ENCODE peak calls at places on chromosomes 13 and 19, in eight cellular contexts. H, N, Z, B, M, K, P and L are unnamed samples.

GRCh38 chr19:6453951-6454565 is 5.5 kb downstream of the SLC25A23 start:
- DNase-seq in N (no peak), B (no peak), P (no peak), K (no peak), H (no peak), M (no peak), Z (no peak), L (no peak)

GRCh38 chr19:55702131-55702627 is 27.2 kb downstream of the EPN1 start:
- DNase-seq in N (no peak), B (peak), K (no peak), P (no peak), H (no peak), Z (no peak), M (no peak), L (no peak)

GRCh38 chr13:48866204-48866603 is 109.5 kb upstream of the FNDC3A start:
- DNase-seq in M (no peak), N (no peak), B (no peak), Z (no peak), P (no peak), H (no peak), K (no peak), L (no peak)

GRCh38 chr19:4455742-4456565 is 1.6 kb downstream of the UBXN6 start:
- DNase-seq in N (no peak), Z (no peak), P (peak), B (peak), H (no peak), K (peak), M (peak), L (no peak)

GRCh38 chr13:52319876-52320275 is 86.1 kb downstream of the THSD1 start:
- DNase-seq in H (no peak), Z (no peak), P (peak), B (no peak), N (no peak), K (peak), M (no peak), L (no peak)

GRCh38 chr19:51448011-51448744 is 10.1 kb downstream of the SIGLEC8 start:
- DNase-seq in M (no peak), H (peak), N (no peak), P (no peak), Z (no peak), K (no peak), B (no peak), L (no peak)

GRCh38 chr19:38252935-38253691 is 3.1 kb downstream of the PPP1R14A start:
- DNase-seq in M (peak), K (no peak), P (no peak), B (no peak), H (no peak), N (no peak), Z (no peak), L (peak)

GRCh38 chr13:66477816-66478215 is 752.3 kb downstream of the PCDH9 start:
- DNase-seq in B (no peak), N (no peak), M (no peak), P (no peak), H (no peak), K (no peak), Z (no peak), L (no peak)

GRCh38 chr19:17757125-17757524 is 5.8 kb downstream of the FCHO1 start:
- DNase-seq in H (no peak), K (peak), Z (no peak), M (peak), N (no peak), B (no peak), P (peak), L (peak)

GRCh38 chr13:49810825-49811526 is 18.5 kb upstream of the KPNA3 start:
- DNase-seq in P (peak), K (peak), N (no peak), B (no peak), H (no peak), Z (no peak), M (no peak), L (no peak)

GRCh38 chr19:30897034-30897433 is 452.2 kb downstream of the TSHZ3 start:
- DNase-seq in Z (no peak), H (no peak), N (no peak), P (no peak), K (no peak), M (no peak), B (no peak), L (no peak)

GRCh38 chr19:33133438-33134031 is 1.6 kb downstream of the WDR88 start:
- DNase-seq in Z (peak), P (no peak), B (no peak), M (no peak), H (no peak), N (no peak), K (no peak), L (no peak)

GRCh38 chr13:21638319-21639282 is 32.3 kb upstream of the FGF9 start:
- DNase-seq in M (no peak), K (peak), B (no peak), N (peak), H (peak), Z (no peak), P (peak), L (peak)

DNA sequence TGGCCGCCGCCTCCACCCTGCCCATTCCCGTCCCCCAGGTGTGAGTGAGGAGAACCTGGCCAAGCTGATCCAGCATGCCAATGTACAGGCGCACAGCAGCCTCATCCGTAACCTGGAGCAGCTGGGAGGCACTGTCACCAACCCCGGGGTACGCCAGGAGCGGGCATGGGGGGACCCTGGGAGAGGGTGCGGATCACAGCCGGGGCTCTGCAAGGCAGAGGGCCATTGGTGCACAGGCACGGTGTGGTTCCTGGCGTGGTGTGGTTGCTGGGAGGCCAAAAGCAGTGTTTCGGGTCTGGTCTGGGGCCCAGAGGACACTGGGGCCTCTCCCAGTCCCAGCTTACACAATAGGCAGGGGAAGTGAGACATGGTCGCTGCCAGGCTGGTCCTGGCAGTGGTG is 8.2 kb downstream of the STXBP2 start:
- DNase-seq in N (no peak), M (no peak), Z (no peak), P (no peak), B (no peak), K (no peak), H (no peak), L (no peak)
- H3K27ac ChIP-seq in N (no peak), M (no peak), Z (no peak), P (no peak), B (no peak), K (no peak), H (no peak), L (no peak)

GRCh38 chr13:44848956-44849748 is 140.1 kb downstream of the NUFIP1 start:
- DNase-seq in M (no peak), K (no peak), H (no peak), P (no peak), B (no peak), N (no peak), Z (no peak), L (no peak)
- H3K27ac ChIP-seq in M (peak), K (no peak), H (no peak), P (no peak), B (no peak), N (no peak), Z (no peak), L (peak)

GRCh38 chr13:46140044-46140443 is 35.2 kb upstream of the CPB2 start:
- DNase-seq in N (no peak), H (no peak), Z (no peak), K (no peak), B (no peak), M (no peak), P (no peak), L (no peak)

GRCh38 chr13:46146898-46147297 is 35.1 kb downstream of the LCP1 start:
- DNase-seq in B (no peak), N (no peak), H (no peak), M (no peak), Z (no peak), P (no peak), K (no peak), L (no peak)

GRCh38 chr13:46145950-46146349 is 36.0 kb downstream of the LCP1 start:
- DNase-seq in H (no peak), B (no peak), P (no peak), Z (no peak), K (no peak), N (no peak), M (no peak), L (no peak)

GRCh38 chr13:46143239-46143701 is 38.4 kb upstream of the CPB2 start:
- DNase-seq in H (no peak), N (no peak), Z (no peak), M (no peak), B (no peak), K (peak), P (no peak), L (no peak)

GRCh38 chr13:46142692-46143238 is 37.9 kb upstream of the CPB2 start:
- DNase-seq in H (no peak), N (no peak), B (no peak), K (no peak), Z (no peak), M (no peak), P (no peak), L (no peak)
- H3K27ac ChIP-seq in H (no peak), N (no peak), B (no peak), K (no peak), Z (peak), M (no peak), P (no peak), L (no peak)

GRCh38 chr13:32537580-32538233 is 888 bp downstream of the N4BP2L2 start:
- DNase-seq in P (no peak), Z (peak), M (peak), H (peak), K (no peak), B (peak), N (no peak), L (no peak)
- H3K27ac ChIP-seq in P (peak), Z (peak), M (peak), H (peak), K (peak), B (peak), N (peak), L (peak)